ENCODE peak calls at places on chromosome 12, in eight cellular contexts. D is H9, S is A549, H is Caco-2, V is H1, T is mucosa of descending colon, C is adrenal gland, M is left ventricle myocardium inferior. E is an unnamed sample. For H3K9me3, the result is how much of the 10 kb centered on the place peaks cover.

GRCh38 chr12:45122776-45123380 is 72.0 kb upstream of the DBX2 start:
- DNase-seq in V (no peak), T (no peak), D (no peak), S (no peak), C (no peak), M (no peak), H (peak), E (peak)

GRCh38 chr12:65090461-65090860 is 30.6 kb downstream of the WIF1 start:
- DNase-seq in T (no peak), D (no peak), M (no peak), C (no peak), S (no peak), V (no peak), H (no peak), E (no peak)

GRCh38 chr12:111268738-111269572 is 99.9 kb downstream of the PHETA1 start:
- DNase-seq in T (no peak), H (peak), M (no peak), D (peak), V (peak), S (no peak), C (no peak), E (peak)

GRCh38 chr12:39807043-39807442 is 187.4 kb upstream of the ABCD2 start:
- DNase-seq in H (peak), D (peak), V (no peak), T (no peak), M (no peak), C (no peak), S (peak), E (peak)

GRCh38 chr12:23585156-23585781 is 364.2 kb downstream of the SOX5 start:
- DNase-seq in C (no peak), H (no peak), M (no peak), D (no peak), S (no peak), V (no peak), T (no peak), E (no peak)

GRCh38 chr12:40792792-40793386 is 100.7 kb downstream of the CNTN1 start:
- DNase-seq in H (no peak), C (no peak), D (peak), V (no peak), S (no peak), T (no peak), M (no peak), E (no peak)

GRCh38 chr12:82708507-82708906 is 21.8 kb downstream of the TMTC2 start:
- DNase-seq in S (no peak), C (no peak), H (no peak), T (no peak), V (peak), D (peak), M (peak), E (peak)

GRCh38 chr12:124995200-124995961 is 1.9 kb downstream of the BRI3BP start:
- DNase-seq in T (peak), S (no peak), D (no peak), H (no peak), M (no peak), V (no peak), C (no peak), E (peak)

GRCh38 chr12:32010631-32011030 is 51.4 kb downstream of the RESF1 start:
- DNase-seq in V (no peak), M (no peak), C (no peak), S (no peak), H (no peak), T (no peak), D (no peak), E (peak)

GRCh38 chr12:23399402-23399933 is 550.0 kb downstream of the SOX5 start:
- DNase-seq in M (no peak), D (no peak), S (no peak), V (no peak), T (no peak), C (no peak), H (no peak), E (no peak)

GRCh38 chr12:64332938-64333337 is 57.6 kb downstream of the C12orf56 start:
- DNase-seq in V (no peak), M (no peak), C (no peak), H (no peak), T (no peak), S (no peak), D (no peak), E (no peak)

GRCh38 chr12:18141583-18141982 is 51.6 kb upstream of the RERGL start:
- DNase-seq in S (no peak), H (no peak), T (no peak), M (no peak), V (no peak), C (no peak), D (no peak), E (no peak)

GRCh38 chr12:6715130-6715529 is 8.7 kb upstream of the COPS7A start:
- DNase-seq in C (no peak), M (no peak), S (no peak), V (no peak), D (no peak), H (no peak), T (no peak), E (no peak)

GRCh38 chr12:13563743-13564125 is 367.2 kb downstream of the EMP1 start:
- DNase-seq in T (no peak), H (no peak), M (no peak), S (no peak), C (no peak), D (no peak), V (no peak), E (no peak)

GRCh38 chr12:123744836-123745235 is 17.3 kb upstream of the DNAH10 start:
- DNase-seq in H (peak), C (no peak), D (peak), V (no peak), T (no peak), M (no peak), S (no peak), E (peak)

GRCh38 chr12:121839993-121840761 is 18.5 kb downstream of the HPD start:
- DNase-seq in H (no peak), M (no peak), C (no peak), V (no peak), S (no peak), D (peak), T (no peak), E (no peak)

GRCh38 chr12:82209533-82209932 is 148.7 kb downstream of the CCDC59 start:
- DNase-seq in C (no peak), S (no peak), H (no peak), D (no peak), M (no peak), V (no peak), T (no peak), E (no peak)

GRCh38 chr12:94640134-94640928 is 10.0 kb downstream of the TMCC3 start:
- DNase-seq in V (no peak), C (peak), T (no peak), D (no peak), M (no peak), H (no peak), S (no peak), E (no peak)

GRCh38 chr12:121536058-121536928 is 44.5 kb downstream of the KDM2B start:
- DNase-seq in H (peak), V (peak), D (peak), S (peak), C (peak), M (peak), T (peak), E (peak)

GRCh38 chr12:31323466-31324115 is 2.4 kb downstream of the SINHCAF start:
- DNase-seq in V (peak), M (peak), S (peak), D (peak), H (no peak), C (peak), T (no peak), E (no peak)

GRCh38 chr12:43723134-43723533 is 35.5 kb downstream of the PUS7L start:
- DNase-seq in S (no peak), H (no peak), V (no peak), T (no peak), D (no peak), M (no peak), C (no peak), E (no peak)

GRCh38 chr12:43728698-43729097 is 29.9 kb downstream of the PUS7L start:
- DNase-seq in C (no peak), T (no peak), D (no peak), H (no peak), V (no peak), S (no peak), M (no peak), E (no peak)

GRCh38 chr12:43722621-43723020 is 36.0 kb downstream of the PUS7L start:
- DNase-seq in V (no peak), T (no peak), H (no peak), M (no peak), C (no peak), S (no peak), D (no peak), E (no peak)

GRCh38 chr12:43730283-43730682 is 28.3 kb downstream of the PUS7L start:
- DNase-seq in S (no peak), T (no peak), V (no peak), M (no peak), C (no peak), H (no peak), D (no peak), E (no peak)

GRCh38 chr12:43728117-43728516 is 30.5 kb downstream of the PUS7L start:
- DNase-seq in D (no peak), C (no peak), M (no peak), H (no peak), T (no peak), S (no peak), V (no peak), E (no peak)
- TF ChIP-seq CTCF in D (peak), C (peak), M (peak), H (peak), T (no peak), S (peak), V (no peak), E (peak)

GRCh38 chr12:10236720-10237119 is 24.0 kb downstream of the GABARAPL1 start:
- DNase-seq in V (no peak), H (no peak), D (no peak), T (no peak), C (no peak), S (no peak), M (no peak), E (no peak)

GRCh38 chr12:10235761-10236631 is 23.3 kb downstream of the GABARAPL1 start:
- DNase-seq in V (peak), T (no peak), D (no peak), M (no peak), H (peak), C (no peak), S (peak), E (no peak)

DNA sequence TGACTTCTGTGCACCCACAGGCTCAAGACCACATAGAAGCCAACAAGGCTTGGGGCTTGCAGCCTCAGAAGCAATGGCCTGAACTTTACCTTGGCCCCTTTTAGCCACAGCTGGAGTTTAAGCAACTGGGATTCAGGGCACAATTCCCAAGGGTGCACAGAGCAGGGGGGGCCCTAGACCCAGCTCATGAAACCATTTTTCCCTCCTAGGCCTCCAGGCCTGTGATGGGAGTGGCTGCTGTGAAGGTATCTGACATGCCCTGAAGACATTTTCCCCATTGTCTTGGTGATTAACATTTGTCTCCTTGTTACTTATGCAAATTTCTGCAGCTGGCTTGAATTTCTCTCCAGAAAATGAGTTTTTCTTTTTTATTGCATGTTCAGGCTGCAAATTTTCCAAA is 21.9 kb downstream of the GABARAPL1 start:
- DNase-seq in M (no peak), T (no peak), C (no peak), H (no peak), D (no peak), V (no peak), S (no peak), E (no peak)
- H3K9me3 ChIP-seq in M (under half), T (under half), C (under half), H (under half), D (under half), V (under half), S (under half), E (half or more)

DNA sequence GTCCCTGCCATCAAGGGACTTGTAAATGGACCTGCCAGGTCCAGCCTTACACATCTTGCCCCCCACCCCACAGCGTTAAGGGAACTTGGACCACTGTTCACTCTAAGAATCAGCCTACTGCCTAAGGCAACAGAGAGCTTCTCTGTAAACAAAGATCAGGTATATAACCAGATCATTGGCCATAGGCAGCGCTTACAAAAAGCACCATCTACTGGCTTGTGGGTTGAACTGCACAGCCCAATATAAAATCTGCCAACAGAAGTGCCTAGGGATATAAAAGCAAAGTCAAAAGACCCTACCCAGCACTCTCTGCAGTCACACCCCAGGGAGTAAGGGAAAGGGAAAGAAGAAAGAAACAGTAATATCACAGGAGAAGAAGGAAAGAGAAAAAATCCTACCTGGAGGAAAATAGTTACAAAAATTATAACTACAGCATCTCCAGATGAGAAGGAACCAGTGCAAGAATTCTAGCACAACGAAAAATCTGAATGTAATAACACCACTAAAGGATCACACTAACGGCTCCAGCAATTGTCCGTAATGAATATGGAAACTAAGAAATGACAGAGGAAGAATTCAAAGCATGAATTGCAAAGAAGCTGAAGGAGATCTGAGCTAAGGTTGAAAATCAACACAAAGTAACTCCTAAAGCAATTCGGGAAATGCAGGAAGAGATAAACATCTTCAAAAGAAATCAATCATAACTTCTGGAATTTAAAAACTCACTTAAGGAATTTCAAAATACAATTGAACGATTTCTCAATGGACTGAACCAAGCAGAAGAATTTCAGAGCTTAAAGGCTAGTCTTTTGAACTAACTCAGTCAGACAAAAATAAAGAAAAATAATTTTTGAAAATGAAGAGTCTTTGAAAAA is 95.2 kb upstream of the PCED1B start:
- DNase-seq in M (no peak), T (no peak), C (peak), D (peak), S (peak), H (peak), V (peak), E (peak)
- TF ChIP-seq CTCF in M (peak), T (peak), C (peak), D (peak), S (peak), H (peak), V (no peak), E (peak)

DNA sequence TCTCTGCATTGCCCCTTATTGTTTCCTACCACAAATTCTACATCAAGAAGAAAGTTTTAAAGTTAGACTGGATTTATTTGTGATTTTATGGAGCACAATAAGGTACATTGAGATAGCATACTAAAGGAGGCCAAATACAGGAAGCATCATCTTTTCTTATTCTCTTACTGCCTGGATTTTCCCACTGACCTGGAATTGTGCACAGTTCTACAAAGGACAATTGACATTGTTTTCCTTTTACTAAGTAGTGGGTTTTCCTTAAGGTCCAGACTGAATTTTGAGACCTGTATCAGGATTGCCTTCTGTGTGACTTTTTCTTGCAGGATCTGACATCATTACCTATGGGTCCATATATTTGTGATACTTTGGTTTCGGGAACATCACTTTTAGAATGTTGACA is 18.8 kb upstream of the ZNF140 start:
- DNase-seq in C (no peak), M (no peak), D (no peak), V (no peak), H (no peak), S (no peak), T (no peak), E (no peak)
- H3K9me3 ChIP-seq in C (half or more), M (half or more), D (half or more), V (half or more), H (half or more), S (half or more), T (half or more), E (half or more)

DNA sequence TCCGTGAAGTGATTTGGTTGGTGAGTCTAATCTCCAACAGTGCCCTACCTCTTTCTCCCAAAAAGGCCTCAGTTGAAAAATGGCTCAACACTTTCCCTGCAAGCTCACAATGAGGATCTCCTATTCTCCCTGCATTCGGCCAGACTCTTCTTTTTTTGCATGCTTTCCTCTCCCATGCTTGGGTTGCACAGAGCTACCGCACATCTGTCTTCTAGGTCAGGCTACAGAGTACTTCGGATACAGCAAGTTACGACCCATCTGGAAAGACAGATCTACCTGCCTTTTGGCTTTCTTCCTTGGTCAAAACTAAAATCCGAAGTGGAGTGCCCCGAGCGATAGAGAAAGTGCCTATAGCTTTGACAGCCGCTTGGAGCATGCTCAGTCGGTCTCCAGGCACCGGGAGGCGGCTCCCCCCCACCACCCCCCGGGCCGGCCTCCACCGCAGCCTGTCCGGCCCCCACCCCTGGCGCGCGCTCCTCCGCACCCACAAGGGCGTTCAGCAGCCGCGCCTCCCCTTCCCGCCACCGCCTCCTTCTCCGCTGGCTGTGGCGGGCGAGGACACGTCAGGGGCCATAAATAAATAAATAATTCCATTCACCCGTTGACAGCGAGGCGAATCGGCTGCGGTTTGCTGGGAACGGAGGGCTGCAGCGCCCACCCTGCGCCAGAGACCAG is at the start of gene SLC16A7:
- DNase-seq in H (peak), S (peak), D (peak), V (no peak), C (peak), M (peak), T (peak), E (peak)
- TF ChIP-seq CTCF in H (no peak), S (no peak), D (no peak), V (peak), C (no peak), M (no peak), T (no peak), E (peak)

DNA sequence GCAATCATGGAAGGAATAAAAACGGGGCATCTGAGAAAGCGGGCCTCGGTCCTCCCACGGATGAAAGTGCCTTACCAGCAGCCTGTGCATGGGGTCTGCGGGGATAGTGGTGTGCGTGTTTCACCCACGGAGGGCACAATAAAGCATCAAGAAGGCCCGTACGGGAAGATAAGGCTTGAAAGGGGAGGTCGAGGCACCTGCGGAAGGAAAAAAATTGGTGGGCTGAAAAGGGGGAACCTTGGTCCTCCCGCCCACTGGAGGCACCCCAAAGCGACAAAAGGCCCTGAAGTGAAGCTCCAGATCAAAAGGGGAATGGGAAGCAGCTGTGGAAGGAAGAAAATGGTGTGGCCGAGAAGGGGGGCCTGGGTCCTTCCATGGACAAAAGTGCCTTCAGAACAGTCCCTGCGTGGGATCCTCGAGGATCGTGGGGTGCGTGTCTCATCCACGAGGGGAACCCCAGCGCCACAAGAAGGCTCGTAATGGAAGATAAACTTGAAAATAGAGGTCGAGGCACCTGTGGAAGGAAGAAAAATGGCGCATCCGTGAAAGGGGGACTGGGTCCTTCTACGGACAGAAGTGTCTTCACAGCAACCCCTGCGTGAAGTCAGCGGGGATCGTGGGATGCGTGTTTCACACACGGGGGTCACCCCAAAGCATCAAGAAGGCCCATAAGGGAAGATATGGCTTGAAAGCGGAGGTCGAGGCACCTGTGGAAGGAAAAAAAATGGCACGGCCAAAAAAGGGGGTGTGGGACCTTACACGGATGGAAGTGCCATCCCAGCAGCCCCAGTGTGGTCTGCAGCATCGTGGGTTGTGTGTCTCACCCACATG is 276.9 kb downstream of the ALG10 start:
- DNase-seq in C (no peak), H (no peak), S (no peak), M (no peak), V (no peak), T (peak), D (no peak), E (no peak)
- H3K9me3 ChIP-seq in C (under half), H (under half), S (under half), M (under half), V (half or more), T (half or more), D (half or more), E (half or more)

DNA sequence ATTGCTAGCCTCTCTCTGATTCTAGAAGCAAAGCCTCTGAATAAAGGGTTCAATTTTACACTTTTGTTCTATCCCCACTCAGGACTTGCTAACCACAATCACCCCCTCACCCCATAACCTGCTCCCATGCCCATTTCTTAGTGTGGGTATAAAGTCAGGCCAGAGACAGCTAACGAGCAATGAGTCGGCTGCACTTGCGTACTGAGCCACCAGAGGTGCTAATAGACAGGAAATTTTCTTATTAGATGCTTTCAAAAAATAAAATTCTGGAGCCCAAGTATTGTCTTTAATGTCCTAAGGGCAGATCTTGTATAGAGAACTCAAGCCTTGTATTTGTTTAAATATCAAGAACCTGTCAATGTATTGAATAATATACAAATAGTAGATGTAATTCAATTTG is 256.9 kb downstream of the SYT1 start:
- DNase-seq in T (no peak), H (peak), C (no peak), D (peak), M (no peak), V (no peak), S (peak), E (peak)
- TF ChIP-seq CTCF in T (no peak), H (peak), C (no peak), D (peak), M (peak), V (peak), S (peak), E (peak)

E was measured in endodermal cell.